ENCODE peak calls at places on chromosomes 3 and 15, in seven cellular contexts. W is colonic mucosa, M is transverse colon, N is A549, B is IMR-90, K is choroid plexus epithelial cell, Q is stomach. A is an unnamed sample.

GRCh38 chr3:20141841-20142240 is 44.2 kb downstream of the SGO1 start:
- DNase-seq in W (no peak), M (no peak), N (no peak), B (no peak), K (peak; percentile 64), Q (no peak), A (no peak)

GRCh38 chr3:195450731-195451229 is 8.0 kb upstream of the ACAP2 start:
- DNase-seq in W (no peak), M (no peak), N (no peak), B (peak; percentile 91), K (peak; percentile 97), Q (no peak), A (no peak)

GRCh38 chr15:27095809-27096580 is 125.0 kb downstream of the GABRG3 start:
- DNase-seq in W (no peak), M (no peak), N (no peak), B (no peak), K (no peak), Q (no peak), A (no peak)

GRCh38 chr15:90906181-90906849 is 3.2 kb downstream of the MAN2A2 start:
- DNase-seq in W (no peak), M (no peak), N (no peak), B (no peak), K (no peak), Q (no peak), A (no peak)

GRCh38 chr15:85684174-85684710 is 110.5 kb downstream of the KLHL25 start:
- DNase-seq in W (no peak), M (no peak), N (no peak), B (no peak), K (no peak), Q (no peak), A (no peak)

GRCh38 chr3:129254536-129255230 is 5.3 kb downstream of the COPG1 start:
- DNase-seq in W (no peak), M (no peak), N (no peak), B (no peak), K (no peak), Q (no peak), A (no peak)

GRCh38 chr3:53103566-53104296 is 26.5 kb downstream of the RFT1 start:
- DNase-seq in W (no peak), M (no peak), N (no peak), B (peak; percentile 8), K (peak; percentile 22), Q (no peak), A (no peak)

GRCh38 chr3:16090013-16090412 is 84.5 kb upstream of the GALNT15 start:
- DNase-seq in W (no peak), M (no peak), N (peak; percentile 48), B (peak; percentile 99), K (peak; percentile 97), Q (no peak), A (no peak)

GRCh38 chr3:56799251-56799882 is 2.4 kb downstream of the ARHGEF3 start:
- DNase-seq in W (no peak), M (no peak), N (peak; percentile 49), B (peak; percentile 63), K (peak; percentile 83), Q (no peak), A (peak; percentile 82)
- H3K4me3 ChIP-seq in W (no peak overlapping the region), M (no peak overlapping the region), N (no peak overlapping the region), B (no peak overlapping the region), K (peak overlapping the region; percentile 45), Q (peak overlapping the region; percentile 84), A (peak overlapping the region; percentile 76)

DNA sequence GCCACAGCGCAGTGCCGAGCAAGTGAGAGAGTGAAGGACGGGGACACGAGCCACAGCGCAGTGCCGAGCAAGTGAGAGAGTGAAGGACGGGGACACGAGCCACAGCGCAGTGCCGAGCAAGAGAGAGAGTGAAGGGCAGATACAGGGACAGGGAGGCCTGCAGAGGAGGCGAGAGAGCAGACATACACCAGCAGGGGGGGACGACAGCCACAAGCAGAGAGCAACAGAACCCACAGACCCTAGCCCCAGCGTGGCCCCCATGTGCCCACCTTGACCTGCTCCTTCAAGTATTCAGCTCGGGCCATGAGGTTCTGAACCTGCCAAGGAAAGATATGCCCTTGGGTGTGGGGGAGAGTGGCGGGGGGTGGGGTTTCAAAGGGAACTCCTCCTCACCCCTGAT is 5.5 kb downstream of the ULK3 start:
- DNase-seq in W (no peak), M (no peak), N (no peak), B (no peak), K (no peak), Q (no peak), A (no peak)
- TF ChIP-seq CTCF in W (no peak), M (no peak), N (no peak), B (no peak), K (peak; percentile 26), Q (no peak), A (no peak)

GRCh38 chr15:82951472-82952155 is 906 bp downstream of the HOMER2 start:
- DNase-seq in W (no peak), M (no peak), N (no peak), B (no peak), K (peak; percentile 2), Q (no peak), A (no peak)
- H3K4me3 ChIP-seq in W (peak overlapping the region; percentile 34), M (peak overlapping the region; percentile 50), N (peak overlapping the region; percentile 75), B (no peak overlapping the region), K (no peak overlapping the region), Q (peak overlapping the region; percentile 71), A (no peak overlapping the region)

DNA sequence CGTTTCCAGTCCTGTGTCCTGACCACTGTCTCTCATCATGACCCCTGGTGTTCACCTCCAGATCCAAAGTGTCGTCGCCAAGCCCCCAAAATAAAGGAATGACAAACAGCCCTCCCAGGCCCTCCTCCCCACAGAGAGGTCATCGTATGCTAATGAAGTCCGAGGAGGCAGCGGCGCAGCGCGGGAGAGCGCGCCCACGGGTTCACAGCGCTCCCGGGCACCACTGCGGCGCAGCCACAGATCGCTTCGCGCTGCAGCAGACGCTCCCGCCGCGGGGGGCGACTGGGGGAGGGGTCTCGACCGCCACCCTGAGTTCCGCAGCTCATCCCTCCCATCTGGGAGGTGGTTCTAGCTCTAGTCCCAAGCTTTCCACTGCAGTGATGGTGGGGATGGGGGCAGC is 1.3 kb downstream of the DGKG start:
- DNase-seq in W (no peak), M (no peak), N (no peak), B (no peak), K (no peak), Q (no peak), A (no peak)
- TF ChIP-seq CTCF in W (no peak), M (no peak), N (no peak), B (no peak), K (no peak), Q (no peak), A (no peak)

GRCh38 chr15:42184313-42184712 is 23.8 kb downstream of the VPS39 start:
- DNase-seq in W (no peak), M (no peak), N (no peak), B (peak; percentile 17), K (no peak), Q (no peak), A (no peak)

GRCh38 chr15:42182976-42183375 is 25.1 kb downstream of the VPS39 start:
- DNase-seq in W (no peak), M (no peak), N (no peak), B (no peak), K (no peak), Q (no peak), A (no peak)

GRCh38 chr15:42190370-42190769 is 17.7 kb downstream of the VPS39 start:
- DNase-seq in W (no peak), M (no peak), N (no peak), B (no peak), K (no peak), Q (no peak), A (no peak)

GRCh38 chr15:42182328-42182901 is 25.7 kb downstream of the VPS39 start:
- DNase-seq in W (no peak), M (no peak), N (no peak), B (no peak), K (no peak), Q (no peak), A (no peak)

DNA sequence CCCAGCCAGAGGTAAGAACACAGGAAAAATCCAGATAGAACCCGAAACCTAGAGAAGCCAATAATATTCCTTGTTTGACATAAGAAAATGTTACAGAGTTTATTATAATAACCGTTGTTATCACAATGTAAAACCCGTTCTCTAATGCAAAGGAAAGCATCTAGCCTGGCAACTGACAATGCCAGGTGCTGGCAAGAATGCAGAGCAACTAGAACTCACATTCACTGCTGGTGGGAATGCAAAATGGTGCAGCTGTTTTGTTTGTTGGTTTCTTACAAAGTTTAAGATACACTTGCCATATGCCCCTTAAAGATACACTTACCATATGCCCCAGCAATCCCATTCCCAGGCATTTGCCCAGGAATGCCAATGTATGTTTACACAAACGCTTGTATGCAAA is 23.4 kb downstream of the VPS39 start:
- DNase-seq in W (no peak), M (no peak), N (no peak), B (no peak), K (no peak), Q (no peak), A (no peak)
- H3K4me3 ChIP-seq in W (no peak overlapping the region), M (no peak overlapping the region), N (no peak overlapping the region), B (no peak overlapping the region), K (no peak overlapping the region), Q (no peak overlapping the region), A (no peak overlapping the region)

GRCh38 chr3:44509393-44509921 is 32.0 kb upstream of the ZNF445 start:
- DNase-seq in W (no peak), M (no peak), N (no peak), B (no peak), K (peak; percentile 8), Q (no peak), A (peak; percentile 10)
- TF ChIP-seq CTCF in W (no peak), M (no peak), N (no peak), B (no peak), K (no peak), Q (no peak), A (no peak)

DNA sequence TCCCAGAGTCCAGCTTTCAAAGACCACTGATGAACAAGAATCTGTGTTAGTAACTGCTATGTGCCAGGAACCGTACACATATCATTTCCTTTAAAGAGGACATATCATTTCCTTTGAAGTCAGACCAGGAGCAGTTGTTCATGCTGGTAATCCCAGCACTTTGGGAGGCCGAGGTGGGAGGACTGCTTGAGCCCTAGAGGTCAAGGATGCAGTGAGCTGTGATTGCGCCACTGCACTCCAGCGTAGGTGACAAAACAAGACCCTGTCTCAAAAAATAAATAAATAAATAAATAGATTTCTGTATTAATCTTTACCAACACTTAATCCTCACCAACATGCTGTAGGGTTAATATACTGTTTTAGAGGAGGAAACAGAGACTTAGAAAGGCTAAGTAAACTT is 23.9 kb upstream of the CDV3 start:
- DNase-seq in W (no peak), M (no peak), N (no peak), B (no peak), K (no peak), Q (no peak), A (no peak)
- H3K4me3 ChIP-seq in W (no peak overlapping the region), M (no peak overlapping the region), N (no peak overlapping the region), B (no peak overlapping the region), K (no peak overlapping the region), Q (no peak overlapping the region), A (no peak overlapping the region)